ENCODE peak calls at places on chromosome 18, in four cellular contexts. N is fibroblast of lung, W is PC-9, E is testis. T is an unnamed sample.
A peak's percentile ranks its signal among the peaks of the same experiment; 100 is the strongest.

GRCh38 chr18:67232991-67233390 is 283.5 kb downstream of the DSEL start:
- DNase-seq in N (no peak), W (no peak), E (no peak), T (no peak)

GRCh38 chr18:43159091-43159490 is 43.6 kb upstream of the RIT2 start:
- DNase-seq in N (peak; percentile 90), W (no peak), E (no peak), T (no peak)

GRCh38 chr18:77087391-77088141 is 45.0 kb downstream of the MBP start:
- DNase-seq in N (peak; percentile 63), W (peak; percentile 69), E (peak; percentile 62), T (no peak)

GRCh38 chr18:34709631-34710429 is at the start of gene DTNA:
- DNase-seq in N (peak; percentile 97), W (no peak), E (peak; percentile 51), T (no peak)

GRCh38 chr18:48188609-48189008 is 220.6 kb downstream of the ZBTB7C start:
- DNase-seq in N (no peak), W (no peak), E (no peak), T (peak; percentile 5)

GRCh38 chr18:65737346-65737745 is 13.5 kb upstream of the CDH7 start:
- DNase-seq in N (no peak), W (no peak), E (no peak), T (no peak)

GRCh38 chr18:46220116-46220515 is 115.9 kb downstream of the HAUS1 start:
- DNase-seq in N (peak; percentile 57), W (no peak), E (no peak), T (no peak)

GRCh38 chr18:48293954-48294893 is 115.0 kb downstream of the ZBTB7C start:
- DNase-seq in N (no peak), W (peak; percentile 39), E (peak; percentile 11), T (no peak)

GRCh38 chr18:13316066-13316465 is 97.5 kb downstream of the LDLRAD4 start:
- DNase-seq in N (no peak), W (no peak), E (no peak), T (no peak)

GRCh38 chr18:361941-362913 is 94.4 kb upstream of the THOC1 start:
- DNase-seq in N (peak; percentile 43), W (peak; percentile 64), E (peak; percentile 27), T (peak; percentile 31)

GRCh38 chr18:28690836-28691835 is 514.2 kb upstream of the CDH2 start:
- DNase-seq in N (no peak), W (no peak), E (no peak), T (no peak)

GRCh38 chr18:63150942-63151421 is 168.6 kb downstream of the BCL2 start:
- DNase-seq in N (no peak), W (no peak), E (no peak), T (no peak)

GRCh38 chr18:79393181-79393598 is 2.5 kb upstream of the NFATC1 start:
- DNase-seq in N (peak; percentile 8), W (no peak), E (no peak), T (no peak)

GRCh38 chr18:77114564-77115391 is 17.8 kb downstream of the MBP start:
- DNase-seq in N (peak; percentile 98), W (no peak), E (peak; percentile 92), T (no peak)

GRCh38 chr18:78246041-78246440 is 733.6 kb upstream of the SALL3 start:
- DNase-seq in N (no peak), W (no peak), E (no peak), T (no peak)

GRCh38 chr18:50819027-50819726 is 639 bp downstream of the MRO start:
- DNase-seq in N (no peak), W (peak; percentile 41), E (peak; percentile 60), T (peak; percentile 87)

GRCh38 chr18:42882146-42882545 is 233.3 kb downstream of the RIT2 start:
- DNase-seq in N (no peak), W (no peak), E (no peak), T (no peak)

GRCh38 chr18:55076643-55077218 is 117.5 kb upstream of the CCDC68 start:
- DNase-seq in N (no peak), W (no peak), E (no peak), T (no peak)

GRCh38 chr18:44123743-44124142 is 556.9 kb upstream of the SETBP1 start:
- DNase-seq in N (no peak), W (no peak), E (no peak), T (no peak)

GRCh38 chr18:34626404-34627137 is 83.5 kb upstream of the DTNA start:
- DNase-seq in N (peak; percentile 21), W (no peak), E (no peak), T (no peak)

GRCh38 chr18:13539843-13540535 is 186.4 kb downstream of the FAM210A start:
- DNase-seq in N (no peak), W (no peak), E (no peak), T (no peak)

GRCh38 chr18:50275503-50276036 is 5.8 kb downstream of the MBD1 start:
- DNase-seq in N (no peak), W (no peak), E (no peak), T (no peak)

GRCh38 chr18:38262666-38263065 is 697.1 kb upstream of the CELF4 start:
- DNase-seq in N (no peak), W (no peak), E (no peak), T (no peak)

GRCh38 chr18:50665015-50665414 is 105.1 kb downstream of the MAPK4 start:
- DNase-seq in N (no peak), W (no peak), E (no peak), T (no peak)

GRCh38 chr18:13566941-13567762 is 159.2 kb downstream of the FAM210A start:
- DNase-seq in N (peak; percentile 12), W (no peak), E (peak; percentile 43), T (no peak)

GRCh38 chr18:9599328-9599727 is 15.0 kb downstream of the PPP4R1 start:
- DNase-seq in N (no peak), W (no peak), E (no peak), T (no peak)

GRCh38 chr18:65435529-65435928 is 315.3 kb upstream of the CDH7 start:
- DNase-seq in N (no peak), W (no peak), E (no peak), T (no peak)

GRCh38 chr18:54580202-54580729 is 10.8 kb upstream of the DYNAP start:
- DNase-seq in N (no peak), W (no peak), E (no peak), T (no peak)

GRCh38 chr18:50790956-50791355 is 28.9 kb downstream of the MRO start:
- DNase-seq in N (no peak), W (no peak), E (no peak), T (no peak)

GRCh38 chr18:53426656-53427055 is 797.8 kb downstream of the MBD2 start:
- DNase-seq in N (no peak), W (no peak), E (no peak), T (no peak)

GRCh38 chr18:59616501-59616900 is 80.7 kb downstream of the CCBE1 start:
- DNase-seq in N (no peak), W (no peak), E (no peak), T (no peak)

GRCh38 chr18:49858309-49859005 is 45.1 kb upstream of the ACAA2 start:
- DNase-seq in N (peak; percentile 79), W (peak; percentile 66), E (peak; percentile 65), T (peak; percentile 78)

GRCh38 chr18:75433098-75433497 is 5.6 kb upstream of the SMIM21 start:
- DNase-seq in N (no peak), W (no peak), E (no peak), T (peak; percentile 47)

GRCh38 chr18:3793545-3793944 is 343.6 kb downstream of the TGIF1 start:
- DNase-seq in N (peak; percentile 85), W (no peak), E (no peak), T (no peak)

GRCh38 chr18:3790702-3791101 is 340.7 kb downstream of the TGIF1 start:
- DNase-seq in N (peak; percentile 51), W (no peak), E (no peak), T (no peak)

GRCh38 chr18:3792711-3793110 is 342.7 kb downstream of the TGIF1 start:
- DNase-seq in N (no peak), W (no peak), E (no peak), T (no peak)

GRCh38 chr18:3791258-3791657 is 341.3 kb downstream of the TGIF1 start:
- DNase-seq in N (no peak), W (no peak), E (no peak), T (no peak)

DNA sequence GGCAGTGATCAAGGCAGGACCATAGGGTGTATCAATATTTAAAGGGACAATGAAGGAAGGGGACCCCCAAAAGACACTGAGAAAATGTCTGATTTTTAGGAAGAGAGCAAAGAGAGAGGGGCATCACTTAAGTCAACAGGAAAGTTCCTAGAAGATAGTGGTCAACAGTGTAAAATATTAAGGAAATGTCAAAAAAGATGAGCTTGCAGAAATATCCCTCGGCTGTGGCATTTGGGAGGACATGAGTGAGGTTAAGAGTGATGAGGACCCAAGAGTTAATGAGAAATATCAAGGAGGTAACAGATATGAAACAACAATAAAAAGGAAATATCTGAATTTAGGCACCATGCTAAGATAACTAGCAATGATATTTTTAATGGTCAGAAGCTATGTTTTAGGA is 339.6 kb downstream of the TGIF1 start:
- DNase-seq in N (no peak), W (no peak), E (no peak), T (no peak)
- H3K4me1 ChIP-seq in N (peaks cover 2% of the 10 kb centered on the region), W (peaks cover 31% of the 10 kb centered on the region), E (no peaks in the 10 kb centered on the region), T (no peaks in the 10 kb centered on the region)

DNA sequence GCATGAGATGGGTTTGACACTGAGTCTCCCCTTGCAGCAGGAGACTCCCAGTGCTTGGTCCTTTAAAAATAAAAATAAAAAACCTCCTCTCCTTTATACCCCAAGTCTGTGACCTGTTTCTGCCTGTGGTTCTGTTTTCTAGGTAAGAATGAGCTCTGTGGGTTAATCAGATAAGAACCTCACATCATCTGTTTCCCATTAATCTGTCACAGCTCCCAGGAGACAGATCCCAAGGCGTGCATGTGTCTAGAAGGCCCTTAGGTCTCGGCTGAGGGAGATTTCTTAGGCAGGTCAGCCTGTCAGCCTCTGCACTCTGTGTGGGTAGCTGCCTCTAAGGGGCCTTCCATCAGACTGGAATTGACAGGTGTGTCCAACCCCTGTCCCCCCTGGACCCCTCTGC is 80.7 kb downstream of the FHOD3 start:
- DNase-seq in N (no peak), W (no peak), E (no peak), T (no peak)
- H3K4me1 ChIP-seq in N (no peaks in the 10 kb centered on the region), W (peaks cover 8% of the 10 kb centered on the region), E (no peaks in the 10 kb centered on the region), T (no peaks in the 10 kb centered on the region)

GRCh38 chr18:2927745-2928144 is 80.9 kb downstream of the EMILIN2 start:
- DNase-seq in N (no peak), W (no peak), E (peak; percentile 11), T (no peak)
- H3K4me1 ChIP-seq in N (peaks cover 2% of the 10 kb centered on the region), W (no peaks in the 10 kb centered on the region), E (peaks cover 5% of the 10 kb centered on the region), T (no peaks in the 10 kb centered on the region)

DNA sequence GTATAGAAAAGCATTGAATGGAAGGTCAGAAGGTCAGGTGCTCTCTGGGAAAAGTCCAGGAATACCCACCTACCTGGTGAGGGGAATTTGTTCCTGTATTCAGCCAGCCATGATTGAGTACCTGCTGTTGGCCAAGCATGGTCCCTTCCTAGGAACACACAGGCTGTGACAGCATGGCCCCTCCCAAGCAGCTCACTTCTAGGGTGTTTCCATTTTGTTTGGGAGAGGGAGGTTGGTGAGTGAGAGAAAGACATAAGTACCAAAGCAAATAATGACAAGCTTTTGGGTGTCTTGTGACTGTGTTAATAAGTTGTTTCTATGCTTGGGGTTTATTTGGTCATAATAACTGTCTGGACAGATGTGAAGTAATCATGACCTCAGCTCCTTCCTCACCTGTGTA is 46.3 kb downstream of the CABLES1 start:
- DNase-seq in N (no peak), W (no peak), E (no peak), T (no peak)
- H3K4me1 ChIP-seq in N (peaks cover 2% of the 10 kb centered on the region), W (no peaks in the 10 kb centered on the region), E (no peaks in the 10 kb centered on the region), T (peaks cover 4% of the 10 kb centered on the region)

T was measured in H9.